ENCODE peak calls at places on chromosomes 11 and 22, in ten cellular contexts. One of them, this sample, is unnamed.

GRCh38 chr22:47274196-47274595 is 511.7 kb downstream of the TBC1D22A start:
- DNase-seq in astrocyte: no peak
- DNase-seq in stimulated activated CD4-positive, alpha-beta T cell treated with anti-CD3 and anti-CD28 coated beads, Interleukin-1b, Interleukin-23, amount 100 ng/mL, for 24 hours: no peak
- DNase-seq in COR-L47: no peak
- DNase-seq in stimulated activated CD8-positive, alpha-beta memory T cell treated with anti-CD3 and anti-CD28 coated beads, Interleukin-4, amount 100 ng/mL, for 24 hours: no peak
- DNase-seq in transverse colon: no peak
- DNase-seq in mucosa of gallbladder: no peak
- DNase-seq in mammary epithelial cell: no peak
- DNase-seq in lower leg skin: no peak
- DNase-seq in memory B cell: no peak
- DNase-seq in this sample: no peak

GRCh38 chr11:78202733-78203167 is 14.0 kb downstream of the USP35 start:
- DNase-seq in memory B cell: no peak
- DNase-seq in mucosa of gallbladder: no peak
- DNase-seq in stimulated activated CD8-positive, alpha-beta memory T cell treated with anti-CD3 and anti-CD28 coated beads, Interleukin-4, amount 100 ng/mL, for 24 hours: no peak
- DNase-seq in astrocyte: no peak
- DNase-seq in mammary epithelial cell: no peak
- DNase-seq in COR-L47: no peak
- DNase-seq in lower leg skin: no peak
- DNase-seq in stimulated activated CD4-positive, alpha-beta T cell treated with anti-CD3 and anti-CD28 coated beads, Interleukin-1b, Interleukin-23, amount 100 ng/mL, for 24 hours: no peak
- DNase-seq in transverse colon: no peak
- DNase-seq in this sample: no peak

GRCh38 chr22:47776329-47776728 is 1013.9 kb downstream of the TBC1D22A start:
- DNase-seq in mucosa of gallbladder: peak; percentile 19
- DNase-seq in mammary epithelial cell: no peak
- DNase-seq in stimulated activated CD4-positive, alpha-beta T cell treated with anti-CD3 and anti-CD28 coated beads, Interleukin-1b, Interleukin-23, amount 100 ng/mL, for 24 hours: no peak
- DNase-seq in transverse colon: no peak
- DNase-seq in COR-L47: no peak
- DNase-seq in lower leg skin: no peak
- DNase-seq in astrocyte: no peak
- DNase-seq in stimulated activated CD8-positive, alpha-beta memory T cell treated with anti-CD3 and anti-CD28 coated beads, Interleukin-4, amount 100 ng/mL, for 24 hours: no peak
- DNase-seq in memory B cell: no peak
- DNase-seq in this sample: no peak

GRCh38 chr11:80595011-80595410 is 1154.2 kb upstream of the TENM4 start:
- DNase-seq in transverse colon: no peak
- DNase-seq in lower leg skin: no peak
- DNase-seq in stimulated activated CD4-positive, alpha-beta T cell treated with anti-CD3 and anti-CD28 coated beads, Interleukin-1b, Interleukin-23, amount 100 ng/mL, for 24 hours: no peak
- DNase-seq in mammary epithelial cell: peak; percentile 49
- DNase-seq in memory B cell: no peak
- DNase-seq in mucosa of gallbladder: peak; percentile 11
- DNase-seq in astrocyte: peak; percentile 87
- DNase-seq in stimulated activated CD8-positive, alpha-beta memory T cell treated with anti-CD3 and anti-CD28 coated beads, Interleukin-4, amount 100 ng/mL, for 24 hours: no peak
- DNase-seq in COR-L47: no peak
- DNase-seq in this sample: peak; percentile 66

GRCh38 chr22:23700706-23701105 is 9.9 kb downstream of the RGL4 start:
- DNase-seq in stimulated activated CD4-positive, alpha-beta T cell treated with anti-CD3 and anti-CD28 coated beads, Interleukin-1b, Interleukin-23, amount 100 ng/mL, for 24 hours: no peak
- DNase-seq in astrocyte: peak; percentile 13
- DNase-seq in COR-L47: no peak
- DNase-seq in memory B cell: no peak
- DNase-seq in stimulated activated CD8-positive, alpha-beta memory T cell treated with anti-CD3 and anti-CD28 coated beads, Interleukin-4, amount 100 ng/mL, for 24 hours: no peak
- DNase-seq in transverse colon: no peak
- DNase-seq in lower leg skin: no peak
- DNase-seq in mucosa of gallbladder: no peak
- DNase-seq in mammary epithelial cell: no peak
- DNase-seq in this sample: peak; percentile 34

GRCh38 chr22:48147404-48147803 is 1385.0 kb downstream of the TBC1D22A start:
- DNase-seq in astrocyte: no peak
- DNase-seq in COR-L47: no peak
- DNase-seq in transverse colon: no peak
- DNase-seq in mucosa of gallbladder: no peak
- DNase-seq in stimulated activated CD8-positive, alpha-beta memory T cell treated with anti-CD3 and anti-CD28 coated beads, Interleukin-4, amount 100 ng/mL, for 24 hours: no peak
- DNase-seq in mammary epithelial cell: no peak
- DNase-seq in memory B cell: no peak
- DNase-seq in stimulated activated CD4-positive, alpha-beta T cell treated with anti-CD3 and anti-CD28 coated beads, Interleukin-1b, Interleukin-23, amount 100 ng/mL, for 24 hours: no peak
- DNase-seq in lower leg skin: no peak
- DNase-seq in this sample: no peak

GRCh38 chr11:103051158-103051801 is 40.7 kb downstream of the DCUN1D5 start:
- DNase-seq in memory B cell: no peak
- DNase-seq in stimulated activated CD8-positive, alpha-beta memory T cell treated with anti-CD3 and anti-CD28 coated beads, Interleukin-4, amount 100 ng/mL, for 24 hours: no peak
- DNase-seq in COR-L47: no peak
- DNase-seq in lower leg skin: no peak
- DNase-seq in mucosa of gallbladder: no peak
- DNase-seq in stimulated activated CD4-positive, alpha-beta T cell treated with anti-CD3 and anti-CD28 coated beads, Interleukin-1b, Interleukin-23, amount 100 ng/mL, for 24 hours: no peak
- DNase-seq in mammary epithelial cell: no peak
- DNase-seq in astrocyte: peak; percentile 78
- DNase-seq in transverse colon: no peak
- DNase-seq in this sample: no peak

GRCh38 chr11:28547395-28547794 is 439.2 kb downstream of the METTL15 start:
- DNase-seq in stimulated activated CD8-positive, alpha-beta memory T cell treated with anti-CD3 and anti-CD28 coated beads, Interleukin-4, amount 100 ng/mL, for 24 hours: no peak
- DNase-seq in transverse colon: no peak
- DNase-seq in stimulated activated CD4-positive, alpha-beta T cell treated with anti-CD3 and anti-CD28 coated beads, Interleukin-1b, Interleukin-23, amount 100 ng/mL, for 24 hours: no peak
- DNase-seq in mucosa of gallbladder: no peak
- DNase-seq in COR-L47: peak; percentile 13
- DNase-seq in memory B cell: no peak
- DNase-seq in mammary epithelial cell: no peak
- DNase-seq in lower leg skin: no peak
- DNase-seq in astrocyte: no peak
- DNase-seq in this sample: no peak

GRCh38 chr11:122882809-122883681 is 486 bp downstream of the JHY start:
- DNase-seq in transverse colon: peak; percentile 74
- DNase-seq in memory B cell: peak; percentile 47
- DNase-seq in mammary epithelial cell: peak; percentile 61
- DNase-seq in stimulated activated CD4-positive, alpha-beta T cell treated with anti-CD3 and anti-CD28 coated beads, Interleukin-1b, Interleukin-23, amount 100 ng/mL, for 24 hours: peak; percentile 9
- DNase-seq in astrocyte: peak; percentile 90
- DNase-seq in mucosa of gallbladder: peak; percentile 24
- DNase-seq in COR-L47: peak; percentile 43
- DNase-seq in stimulated activated CD8-positive, alpha-beta memory T cell treated with anti-CD3 and anti-CD28 coated beads, Interleukin-4, amount 100 ng/mL, for 24 hours: peak; percentile 26
- DNase-seq in lower leg skin: peak; percentile 23
- DNase-seq in this sample: no peak

GRCh38 chr11:102171101-102171500 is 60.9 kb downstream of the YAP1 start:
- DNase-seq in astrocyte: peak; percentile 71
- DNase-seq in mucosa of gallbladder: no peak
- DNase-seq in stimulated activated CD8-positive, alpha-beta memory T cell treated with anti-CD3 and anti-CD28 coated beads, Interleukin-4, amount 100 ng/mL, for 24 hours: no peak
- DNase-seq in mammary epithelial cell: peak; percentile 34
- DNase-seq in transverse colon: no peak
- DNase-seq in COR-L47: no peak
- DNase-seq in stimulated activated CD4-positive, alpha-beta T cell treated with anti-CD3 and anti-CD28 coated beads, Interleukin-1b, Interleukin-23, amount 100 ng/mL, for 24 hours: no peak
- DNase-seq in memory B cell: no peak
- DNase-seq in lower leg skin: no peak
- DNase-seq in this sample: peak; percentile 77

GRCh38 chr11:78371221-78371899 is 46.3 kb downstream of the GAB2 start:
- DNase-seq in stimulated activated CD4-positive, alpha-beta T cell treated with anti-CD3 and anti-CD28 coated beads, Interleukin-1b, Interleukin-23, amount 100 ng/mL, for 24 hours: no peak
- DNase-seq in mammary epithelial cell: no peak
- DNase-seq in memory B cell: no peak
- DNase-seq in COR-L47: no peak
- DNase-seq in astrocyte: no peak
- DNase-seq in stimulated activated CD8-positive, alpha-beta memory T cell treated with anti-CD3 and anti-CD28 coated beads, Interleukin-4, amount 100 ng/mL, for 24 hours: no peak
- DNase-seq in lower leg skin: no peak
- DNase-seq in transverse colon: no peak
- DNase-seq in mucosa of gallbladder: no peak
- DNase-seq in this sample: no peak

GRCh38 chr11:83815736-83816135 is 529.6 kb upstream of the CCDC90B start:
- DNase-seq in mammary epithelial cell: no peak
- DNase-seq in transverse colon: no peak
- DNase-seq in stimulated activated CD8-positive, alpha-beta memory T cell treated with anti-CD3 and anti-CD28 coated beads, Interleukin-4, amount 100 ng/mL, for 24 hours: no peak
- DNase-seq in stimulated activated CD4-positive, alpha-beta T cell treated with anti-CD3 and anti-CD28 coated beads, Interleukin-1b, Interleukin-23, amount 100 ng/mL, for 24 hours: no peak
- DNase-seq in COR-L47: no peak
- DNase-seq in astrocyte: peak; percentile 3
- DNase-seq in mucosa of gallbladder: no peak
- DNase-seq in lower leg skin: no peak
- DNase-seq in memory B cell: no peak
- DNase-seq in this sample: no peak

GRCh38 chr11:126870021-126870420 is 130.5 kb downstream of the KIRREL3 start:
- DNase-seq in stimulated activated CD8-positive, alpha-beta memory T cell treated with anti-CD3 and anti-CD28 coated beads, Interleukin-4, amount 100 ng/mL, for 24 hours: no peak
- DNase-seq in astrocyte: no peak
- DNase-seq in mammary epithelial cell: no peak
- DNase-seq in lower leg skin: no peak
- DNase-seq in memory B cell: no peak
- DNase-seq in transverse colon: no peak
- DNase-seq in COR-L47: no peak
- DNase-seq in mucosa of gallbladder: no peak
- DNase-seq in stimulated activated CD4-positive, alpha-beta T cell treated with anti-CD3 and anti-CD28 coated beads, Interleukin-1b, Interleukin-23, amount 100 ng/mL, for 24 hours: no peak
- DNase-seq in this sample: peak; percentile 21

GRCh38 chr11:126268708-126269579 is at the start of the genes FOXRED1 and SRPRA:
- DNase-seq in memory B cell: peak; percentile 97
- DNase-seq in mammary epithelial cell: peak; percentile 99
- DNase-seq in transverse colon: peak; percentile 100
- DNase-seq in astrocyte: peak; percentile 97
- DNase-seq in mucosa of gallbladder: peak; percentile 99
- DNase-seq in COR-L47: peak; percentile 99
- DNase-seq in stimulated activated CD4-positive, alpha-beta T cell treated with anti-CD3 and anti-CD28 coated beads, Interleukin-1b, Interleukin-23, amount 100 ng/mL, for 24 hours: peak; percentile 96
- DNase-seq in stimulated activated CD8-positive, alpha-beta memory T cell treated with anti-CD3 and anti-CD28 coated beads, Interleukin-4, amount 100 ng/mL, for 24 hours: peak; percentile 100
- DNase-seq in lower leg skin: peak; percentile 99
- DNase-seq in this sample: peak; percentile 99

GRCh38 chr11:36253238-36253637 is 36.0 kb downstream of the COMMD9 start:
- DNase-seq in memory B cell: no peak
- DNase-seq in mammary epithelial cell: no peak
- DNase-seq in stimulated activated CD4-positive, alpha-beta T cell treated with anti-CD3 and anti-CD28 coated beads, Interleukin-1b, Interleukin-23, amount 100 ng/mL, for 24 hours: no peak
- DNase-seq in stimulated activated CD8-positive, alpha-beta memory T cell treated with anti-CD3 and anti-CD28 coated beads, Interleukin-4, amount 100 ng/mL, for 24 hours: no peak
- DNase-seq in transverse colon: no peak
- DNase-seq in mucosa of gallbladder: no peak
- DNase-seq in COR-L47: peak; percentile 49
- DNase-seq in astrocyte: no peak
- DNase-seq in lower leg skin: peak; percentile 30
- DNase-seq in this sample: no peak

GRCh38 chr22:48459259-48459658 is 1368.4 kb downstream of the BRD1 start:
- DNase-seq in COR-L47: no peak
- DNase-seq in stimulated activated CD4-positive, alpha-beta T cell treated with anti-CD3 and anti-CD28 coated beads, Interleukin-1b, Interleukin-23, amount 100 ng/mL, for 24 hours: no peak
- DNase-seq in lower leg skin: no peak
- DNase-seq in mucosa of gallbladder: no peak
- DNase-seq in astrocyte: no peak
- DNase-seq in mammary epithelial cell: no peak
- DNase-seq in stimulated activated CD8-positive, alpha-beta memory T cell treated with anti-CD3 and anti-CD28 coated beads, Interleukin-4, amount 100 ng/mL, for 24 hours: no peak
- DNase-seq in memory B cell: no peak
- DNase-seq in transverse colon: no peak
- DNase-seq in this sample: no peak

GRCh38 chr11:14253437-14253836 is 105.5 kb downstream of the RRAS2 start:
- DNase-seq in lower leg skin: no peak
- DNase-seq in astrocyte: no peak
- DNase-seq in transverse colon: no peak
- DNase-seq in COR-L47: no peak
- DNase-seq in mammary epithelial cell: no peak
- DNase-seq in stimulated activated CD8-positive, alpha-beta memory T cell treated with anti-CD3 and anti-CD28 coated beads, Interleukin-4, amount 100 ng/mL, for 24 hours: no peak
- DNase-seq in memory B cell: no peak
- DNase-seq in mucosa of gallbladder: no peak
- DNase-seq in stimulated activated CD4-positive, alpha-beta T cell treated with anti-CD3 and anti-CD28 coated beads, Interleukin-1b, Interleukin-23, amount 100 ng/mL, for 24 hours: no peak
- DNase-seq in this sample: no peak

GRCh38 chr22:36923458-36923784 is 10.0 kb downstream of the CSF2RB start:
- DNase-seq in lower leg skin: no peak
- DNase-seq in COR-L47: no peak
- DNase-seq in astrocyte: no peak
- DNase-seq in memory B cell: no peak
- DNase-seq in mammary epithelial cell: no peak
- DNase-seq in stimulated activated CD4-positive, alpha-beta T cell treated with anti-CD3 and anti-CD28 coated beads, Interleukin-1b, Interleukin-23, amount 100 ng/mL, for 24 hours: no peak
- DNase-seq in mucosa of gallbladder: no peak
- DNase-seq in stimulated activated CD8-positive, alpha-beta memory T cell treated with anti-CD3 and anti-CD28 coated beads, Interleukin-4, amount 100 ng/mL, for 24 hours: no peak
- DNase-seq in transverse colon: no peak
- DNase-seq in this sample: no peak